ENCODE peak calls at places on chromosomes 12 and 14, in ten cellular contexts. P is right cardiac atrium; B is 8988T; I is stimulated activated CD8-positive, alpha-beta memory T cell treated with anti-CD3 and anti-CD28 coated beads, Interleukin-15, amount 100 ng/mL, for 1 hour; N is aorta; Q is activated naive CD4-positive, alpha-beta T cell treated with Interleukin-2 at 50 U/mL for 16 hours; Y is fibroblast of gingiva; M is endothelial cell; U is A549; O is activated CD4-positive, CD25-positive, alpha-beta regulatory T cell treated with anti-CD3 and anti-CD28 coated beads, Interleukin-2, amount 50 U/mL, for 16 hours. J is an unnamed sample.

GRCh38 chr12:56242986-56243385 is 13.1 kb downstream of the SLC39A5 start:
- DNase-seq in P (peak), B (no peak), I (no peak), N (no peak), Q (no peak), Y (no peak), M (no peak), U (no peak), O (no peak), J (no peak)

GRCh38 chr12:26226629-26227375 is 31.4 kb downstream of the SSPN start:
- DNase-seq in P (peak), B (no peak), I (no peak), N (no peak), Q (no peak), Y (no peak), M (peak), U (no peak), O (no peak), J (peak)

GRCh38 chr12:8779862-8780261 is 42.6 kb upstream of the A2ML1 start:
- DNase-seq in P (no peak), B (no peak), I (no peak), N (no peak), Q (no peak), Y (no peak), M (no peak), U (no peak), O (no peak), J (no peak)

GRCh38 chr14:54420478-54421116 is 20.6 kb downstream of the CNIH1 start:
- DNase-seq in P (no peak), B (no peak), I (no peak), N (no peak), Q (no peak), Y (peak), M (peak), U (peak), O (no peak), J (peak)

GRCh38 chr14:89600950-89601826 is 184.2 kb upstream of the FOXN3 start:
- DNase-seq in P (no peak), B (no peak), I (no peak), N (no peak), Q (no peak), Y (no peak), M (no peak), U (no peak), O (no peak), J (no peak)

GRCh38 chr12:93777249-93777648 is 100.1 kb downstream of the CRADD start:
- DNase-seq in P (no peak), B (no peak), I (no peak), N (no peak), Q (no peak), Y (peak), M (no peak), U (no peak), O (no peak), J (no peak)

GRCh38 chr14:100440207-100440631 is 117.1 kb downstream of the SLC25A47 start:
- DNase-seq in P (peak), B (peak), I (peak), N (peak), Q (no peak), Y (peak), M (peak), U (peak), O (no peak), J (peak)

GRCh38 chr14:79111963-79112362 is 941.8 kb downstream of the NRXN3 start:
- DNase-seq in P (no peak), B (no peak), I (no peak), N (no peak), Q (no peak), Y (no peak), M (no peak), U (no peak), O (no peak), J (no peak)

GRCh38 chr14:70808402-70809237 is 693 bp downstream of the MAP3K9 start:
- DNase-seq in P (peak), B (no peak), I (no peak), N (peak), Q (peak), Y (no peak), M (peak), U (peak), O (no peak), J (peak)

GRCh38 chr12:105590571-105590970 is 260.1 kb downstream of the C12orf75 start:
- DNase-seq in P (no peak), B (no peak), I (no peak), N (no peak), Q (no peak), Y (no peak), M (no peak), U (no peak), O (no peak), J (no peak)

GRCh38 chr12:19261773-19262172 is 132.2 kb downstream of the PLEKHA5 start:
- DNase-seq in P (no peak), B (no peak), I (no peak), N (no peak), Q (no peak), Y (peak), M (no peak), U (no peak), O (no peak), J (no peak)

GRCh38 chr12:66197413-66198055 is 8.5 kb downstream of the IRAK3 start:
- DNase-seq in P (no peak), B (no peak), I (no peak), N (no peak), Q (no peak), Y (peak), M (no peak), U (no peak), O (no peak), J (no peak)

GRCh38 chr14:70906785-70907171 is 481 bp upstream of the PCNX1 start:
- DNase-seq in P (no peak), B (no peak), I (no peak), N (no peak), Q (no peak), Y (no peak), M (no peak), U (no peak), O (no peak), J (no peak)

J was measured in D341Med.